ENCODE peak calls at places on chromosomes 3 and 15, in ten cellular contexts. One of them, this sample, is unnamed. For H3K4me1, the result is how much of the 10 kb centered on the place peaks cover.

GRCh38 chr3:170364965-170365364 is 7.5 kb downstream of the SKIL start:
- DNase-seq in pancreas: no peak
- DNase-seq in psoas muscle: no peak
- DNase-seq in GM23248: no peak
- DNase-seq in aorta: no peak
- DNase-seq in vagina: no peak
- DNase-seq in heart left ventricle: no peak
- DNase-seq in fibroblast of lung: no peak
- DNase-seq in left ventricle myocardium inferior: no peak
- DNase-seq in adrenal gland: no peak
- DNase-seq in this sample: no peak

GRCh38 chr3:118809696-118810498 is 224.7 kb downstream of the IGSF11 start:
- DNase-seq in pancreas: no peak
- DNase-seq in psoas muscle: no peak
- DNase-seq in GM23248: no peak
- DNase-seq in aorta: no peak
- DNase-seq in vagina: no peak
- DNase-seq in heart left ventricle: no peak
- DNase-seq in fibroblast of lung: no peak
- DNase-seq in left ventricle myocardium inferior: no peak
- DNase-seq in adrenal gland: no peak
- DNase-seq in this sample: no peak

GRCh38 chr3:54870423-54870822 is 57.4 kb downstream of the LRTM1 start:
- DNase-seq in pancreas: peak
- DNase-seq in psoas muscle: no peak
- DNase-seq in GM23248: peak
- DNase-seq in aorta: no peak
- DNase-seq in vagina: no peak
- DNase-seq in heart left ventricle: no peak
- DNase-seq in fibroblast of lung: peak
- DNase-seq in left ventricle myocardium inferior: no peak
- DNase-seq in adrenal gland: peak
- DNase-seq in this sample: peak

GRCh38 chr3:178131801-178132200 is 404.4 kb upstream of the KCNMB2 start:
- DNase-seq in pancreas: no peak
- DNase-seq in psoas muscle: no peak
- DNase-seq in GM23248: peak
- DNase-seq in aorta: no peak
- DNase-seq in vagina: no peak
- DNase-seq in heart left ventricle: no peak
- DNase-seq in fibroblast of lung: peak
- DNase-seq in left ventricle myocardium inferior: no peak
- DNase-seq in adrenal gland: no peak
- DNase-seq in this sample: peak

GRCh38 chr15:72280751-72281150 is 8.4 kb upstream of the PARP6 start:
- DNase-seq in pancreas: no peak
- DNase-seq in psoas muscle: no peak
- DNase-seq in GM23248: no peak
- DNase-seq in aorta: no peak
- DNase-seq in vagina: no peak
- DNase-seq in heart left ventricle: no peak
- DNase-seq in fibroblast of lung: no peak
- DNase-seq in left ventricle myocardium inferior: no peak
- DNase-seq in adrenal gland: no peak
- DNase-seq in this sample: no peak

GRCh38 chr3:98735761-98736269 is 27.3 kb upstream of the ST3GAL6 start:
- DNase-seq in pancreas: no peak
- DNase-seq in psoas muscle: no peak
- DNase-seq in GM23248: no peak
- DNase-seq in aorta: no peak
- DNase-seq in vagina: no peak
- DNase-seq in heart left ventricle: no peak
- DNase-seq in fibroblast of lung: peak
- DNase-seq in left ventricle myocardium inferior: no peak
- DNase-seq in adrenal gland: no peak
- DNase-seq in this sample: no peak

GRCh38 chr3:138381950-138382715 is 33.8 kb downstream of the MRAS start:
- DNase-seq in pancreas: peak
- DNase-seq in psoas muscle: peak
- DNase-seq in GM23248: peak
- DNase-seq in aorta: peak
- DNase-seq in vagina: no peak
- DNase-seq in heart left ventricle: peak
- DNase-seq in fibroblast of lung: peak
- DNase-seq in left ventricle myocardium inferior: peak
- DNase-seq in adrenal gland: peak
- DNase-seq in this sample: peak

GRCh38 chr15:73930790-73931281 is 4.6 kb downstream of the LOXL1 start:
- DNase-seq in pancreas: no peak
- DNase-seq in psoas muscle: peak
- DNase-seq in GM23248: peak
- DNase-seq in aorta: peak
- DNase-seq in vagina: no peak
- DNase-seq in heart left ventricle: no peak
- DNase-seq in fibroblast of lung: peak
- DNase-seq in left ventricle myocardium inferior: no peak
- DNase-seq in adrenal gland: no peak
- DNase-seq in this sample: peak

GRCh38 chr3:139016430-139017048 is 4.2 kb downstream of the PRR23B start:
- DNase-seq in pancreas: no peak
- DNase-seq in psoas muscle: no peak
- DNase-seq in GM23248: peak
- DNase-seq in aorta: no peak
- DNase-seq in vagina: no peak
- DNase-seq in heart left ventricle: no peak
- DNase-seq in fibroblast of lung: no peak
- DNase-seq in left ventricle myocardium inferior: no peak
- DNase-seq in adrenal gland: no peak
- DNase-seq in this sample: no peak

GRCh38 chr15:62128916-62129315 is 36.2 kb downstream of the C2CD4B start:
- DNase-seq in pancreas: no peak
- DNase-seq in psoas muscle: no peak
- DNase-seq in GM23248: no peak
- DNase-seq in aorta: no peak
- DNase-seq in vagina: no peak
- DNase-seq in heart left ventricle: no peak
- DNase-seq in fibroblast of lung: no peak
- DNase-seq in left ventricle myocardium inferior: no peak
- DNase-seq in adrenal gland: no peak
- DNase-seq in this sample: no peak

GRCh38 chr3:65406470-65406869 is 632.2 kb downstream of the MAGI1 start:
- DNase-seq in pancreas: no peak
- DNase-seq in psoas muscle: no peak
- DNase-seq in GM23248: peak
- DNase-seq in aorta: no peak
- DNase-seq in vagina: no peak
- DNase-seq in heart left ventricle: no peak
- DNase-seq in fibroblast of lung: no peak
- DNase-seq in left ventricle myocardium inferior: no peak
- DNase-seq in adrenal gland: no peak
- DNase-seq in this sample: peak

GRCh38 chr3:59558906-59559720 is 509.3 kb upstream of the CFAP20DC start:
- DNase-seq in pancreas: no peak
- DNase-seq in psoas muscle: no peak
- DNase-seq in GM23248: no peak
- DNase-seq in aorta: no peak
- DNase-seq in vagina: no peak
- DNase-seq in heart left ventricle: no peak
- DNase-seq in fibroblast of lung: no peak
- DNase-seq in left ventricle myocardium inferior: no peak
- DNase-seq in adrenal gland: no peak
- DNase-seq in this sample: peak

GRCh38 chr15:61295239-61295638 is 66.1 kb upstream of the RORA start:
- DNase-seq in pancreas: no peak
- DNase-seq in psoas muscle: no peak
- DNase-seq in GM23248: no peak
- DNase-seq in aorta: no peak
- DNase-seq in vagina: no peak
- DNase-seq in heart left ventricle: no peak
- DNase-seq in fibroblast of lung: no peak
- DNase-seq in left ventricle myocardium inferior: no peak
- DNase-seq in adrenal gland: no peak
- DNase-seq in this sample: no peak

GRCh38 chr3:188779537-188779936 is 392.2 kb upstream of the TPRG1 start:
- DNase-seq in pancreas: no peak
- DNase-seq in psoas muscle: no peak
- DNase-seq in GM23248: no peak
- DNase-seq in aorta: no peak
- DNase-seq in vagina: no peak
- DNase-seq in heart left ventricle: no peak
- DNase-seq in fibroblast of lung: peak
- DNase-seq in left ventricle myocardium inferior: no peak
- DNase-seq in adrenal gland: no peak
- DNase-seq in this sample: peak

GRCh38 chr3:67349551-67350174 is 304.7 kb downstream of the SUCLG2 start:
- DNase-seq in pancreas: no peak
- DNase-seq in psoas muscle: no peak
- DNase-seq in GM23248: peak
- DNase-seq in aorta: no peak
- DNase-seq in vagina: no peak
- DNase-seq in heart left ventricle: no peak
- DNase-seq in fibroblast of lung: peak
- DNase-seq in left ventricle myocardium inferior: no peak
- DNase-seq in adrenal gland: no peak
- DNase-seq in this sample: no peak

GRCh38 chr3:177337548-177338331 is 140.5 kb upstream of the TBL1XR1 start:
- DNase-seq in pancreas: no peak
- DNase-seq in psoas muscle: no peak
- DNase-seq in GM23248: peak
- DNase-seq in aorta: no peak
- DNase-seq in vagina: no peak
- DNase-seq in heart left ventricle: no peak
- DNase-seq in fibroblast of lung: peak
- DNase-seq in left ventricle myocardium inferior: no peak
- DNase-seq in adrenal gland: peak
- DNase-seq in this sample: peak

DNA sequence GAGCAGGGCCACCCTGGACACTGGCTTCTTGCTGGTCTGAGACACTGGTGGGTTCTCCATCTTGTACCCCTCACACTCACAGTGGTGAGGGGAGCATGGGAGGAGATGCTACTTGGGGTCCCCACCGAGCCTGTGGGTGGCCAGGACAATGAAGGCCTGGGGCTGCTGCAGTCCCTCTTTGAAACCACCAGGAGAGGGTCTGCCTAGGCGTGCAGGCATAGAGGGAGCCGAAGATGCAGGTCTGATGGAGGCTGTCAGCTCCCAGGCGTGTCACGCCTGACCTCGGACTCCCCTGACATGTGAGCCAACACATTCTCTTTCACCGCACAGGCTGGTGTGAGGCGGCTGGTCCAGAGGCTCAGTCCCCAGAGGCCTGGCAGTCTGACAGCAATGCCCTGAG is 39.1 kb downstream of the NIPA2 start:
- DNase-seq in pancreas: no peak
- DNase-seq in psoas muscle: no peak
- DNase-seq in GM23248: no peak
- DNase-seq in aorta: no peak
- DNase-seq in vagina: no peak
- DNase-seq in heart left ventricle: no peak
- DNase-seq in fibroblast of lung: no peak
- DNase-seq in left ventricle myocardium inferior: no peak
- DNase-seq in adrenal gland: no peak
- DNase-seq in this sample: no peak
- H3K4me1 ChIP-seq in pancreas: under half
- H3K4me1 ChIP-seq in psoas muscle: under half
- H3K4me1 ChIP-seq in GM23248: under half
- H3K4me1 ChIP-seq in aorta: under half
- H3K4me1 ChIP-seq in vagina: under half
- H3K4me1 ChIP-seq in heart left ventricle: under half
- H3K4me1 ChIP-seq in fibroblast of lung: under half
- H3K4me1 ChIP-seq in left ventricle myocardium inferior: under half
- H3K4me1 ChIP-seq in adrenal gland: under half
- H3K4me1 ChIP-seq in this sample: under half

GRCh38 chr3:113057117-113057516 is 66.3 kb downstream of the GTPBP8 start:
- DNase-seq in pancreas: no peak
- DNase-seq in psoas muscle: no peak
- DNase-seq in GM23248: no peak
- DNase-seq in aorta: no peak
- DNase-seq in vagina: no peak
- DNase-seq in heart left ventricle: no peak
- DNase-seq in fibroblast of lung: no peak
- DNase-seq in left ventricle myocardium inferior: no peak
- DNase-seq in adrenal gland: no peak
- DNase-seq in this sample: no peak
- H3K4me1 ChIP-seq in pancreas: under half
- H3K4me1 ChIP-seq in psoas muscle: under half
- H3K4me1 ChIP-seq in GM23248: under half
- H3K4me1 ChIP-seq in aorta: under half
- H3K4me1 ChIP-seq in vagina: under half
- H3K4me1 ChIP-seq in heart left ventricle: under half
- H3K4me1 ChIP-seq in fibroblast of lung: under half
- H3K4me1 ChIP-seq in left ventricle myocardium inferior: under half
- H3K4me1 ChIP-seq in adrenal gland: under half
- H3K4me1 ChIP-seq in this sample: under half

DNA sequence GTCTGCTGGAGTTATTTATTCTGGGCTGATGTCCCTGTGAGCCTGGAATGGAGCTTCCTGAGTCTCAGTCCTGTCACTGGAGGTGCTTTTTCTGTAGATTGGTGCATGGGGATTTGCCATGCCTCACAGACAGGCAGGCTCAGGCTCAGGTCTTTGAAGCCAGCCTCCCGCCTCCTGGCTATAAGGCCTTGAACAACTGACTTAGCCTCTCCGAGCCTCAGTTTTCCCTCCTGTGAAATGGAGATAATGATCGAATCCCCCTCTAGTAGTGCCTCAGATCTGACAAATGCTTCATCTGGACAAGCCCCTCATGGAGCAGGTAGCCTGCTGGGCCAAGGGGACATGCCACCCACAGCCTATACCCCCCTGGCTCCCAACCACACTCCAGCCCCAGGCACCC is 68.1 kb upstream of the LCTL start:
- DNase-seq in pancreas: no peak
- DNase-seq in psoas muscle: no peak
- DNase-seq in GM23248: no peak
- DNase-seq in aorta: no peak
- DNase-seq in vagina: no peak
- DNase-seq in heart left ventricle: no peak
- DNase-seq in fibroblast of lung: no peak
- DNase-seq in left ventricle myocardium inferior: no peak
- DNase-seq in adrenal gland: no peak
- DNase-seq in this sample: no peak
- H3K4me1 ChIP-seq in pancreas: under half
- H3K4me1 ChIP-seq in psoas muscle: under half
- H3K4me1 ChIP-seq in GM23248: under half
- H3K4me1 ChIP-seq in aorta: under half
- H3K4me1 ChIP-seq in vagina: under half
- H3K4me1 ChIP-seq in heart left ventricle: under half
- H3K4me1 ChIP-seq in fibroblast of lung: under half
- H3K4me1 ChIP-seq in left ventricle myocardium inferior: under half
- H3K4me1 ChIP-seq in adrenal gland: under half
- H3K4me1 ChIP-seq in this sample: under half

DNA sequence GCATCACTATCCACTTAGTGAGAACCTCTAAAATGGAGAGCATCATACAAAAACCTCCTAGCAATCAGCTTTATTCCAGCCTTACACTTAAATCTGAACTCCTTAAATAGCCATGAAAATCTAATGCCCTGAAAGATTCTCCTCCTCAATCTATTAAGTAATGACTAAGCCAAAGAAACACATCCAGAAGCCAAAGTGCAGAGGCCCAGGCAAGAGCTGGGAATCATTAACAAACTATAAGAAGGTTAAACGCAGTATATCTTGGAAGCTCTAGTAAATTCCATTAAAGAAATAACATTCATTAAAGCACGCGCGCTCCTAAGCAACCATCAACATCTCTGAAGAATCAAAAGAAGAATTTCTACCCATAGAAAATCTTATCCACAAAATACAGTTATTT is 29.5 kb downstream of the MB21D2 start:
- DNase-seq in pancreas: no peak
- DNase-seq in psoas muscle: no peak
- DNase-seq in GM23248: peak
- DNase-seq in aorta: no peak
- DNase-seq in vagina: no peak
- DNase-seq in heart left ventricle: no peak
- DNase-seq in fibroblast of lung: peak
- DNase-seq in left ventricle myocardium inferior: no peak
- DNase-seq in adrenal gland: no peak
- DNase-seq in this sample: no peak
- H3K4me1 ChIP-seq in pancreas: under half
- H3K4me1 ChIP-seq in psoas muscle: under half
- H3K4me1 ChIP-seq in GM23248: half or more
- H3K4me1 ChIP-seq in aorta: under half
- H3K4me1 ChIP-seq in vagina: under half
- H3K4me1 ChIP-seq in heart left ventricle: under half
- H3K4me1 ChIP-seq in fibroblast of lung: under half
- H3K4me1 ChIP-seq in left ventricle myocardium inferior: under half
- H3K4me1 ChIP-seq in adrenal gland: under half
- H3K4me1 ChIP-seq in this sample: under half

This sample was measured in adipocyte.